ENCODE peak calls at places on chromosomes 13 and 19, in four cellular contexts. N is thoracic aorta; I is CD4-positive, alpha-beta T cell; M is RWPE1. H is an unnamed sample.

GRCh38 chr19:29764322-29764721 is 47.5 kb upstream of the CCNE1 start:
- DNase-seq in M (no peak), I (no peak), N (no peak), H (no peak)

GRCh38 chr13:85710545-85710944 is 88.7 kb downstream of the SLITRK6 start:
- DNase-seq in I (no peak), N (no peak), M (no peak), H (no peak)

GRCh38 chr13:46647514-46648065 is 94.6 kb downstream of the LRCH1 start:
- DNase-seq in N (no peak), I (no peak), M (no peak), H (no peak)

GRCh38 chr13:108560092-108560491 is 69.3 kb upstream of the MYO16 start:
- DNase-seq in I (no peak), N (no peak), M (no peak), H (no peak)

GRCh38 chr13:113848431-113849260 is 15.2 kb downstream of the GAS6 start:
- DNase-seq in N (no peak), I (no peak), M (peak; percentile 57), H (no peak)

GRCh38 chr19:18802354-18802753 is 11.2 kb upstream of the COMP start:
- DNase-seq in M (no peak), N (no peak), I (no peak), H (no peak)

GRCh38 chr13:71117920-71118319 is 749.1 kb downstream of the DACH1 start:
- DNase-seq in N (no peak), M (no peak), I (no peak), H (no peak)

GRCh38 chr19:14561832-14562351 is 10.0 kb downstream of the NDUFB7 start:
- DNase-seq in M (peak; percentile 58), I (no peak), N (no peak), H (no peak)

GRCh38 chr13:107799001-107799400 is 416.3 kb downstream of the LIG4 start:
- DNase-seq in N (no peak), M (no peak), I (no peak), H (no peak)

GRCh38 chr13:101763191-101763590 is 310.7 kb downstream of the ITGBL1 start:
- DNase-seq in I (no peak), N (no peak), M (peak; percentile 2), H (no peak)

GRCh38 chr19:18894254-18895037 is 1.5 kb downstream of the CERS1 start:
- DNase-seq in N (no peak), I (no peak), M (peak; percentile 50), H (no peak)

GRCh38 chr13:93794197-93794885 is 567.7 kb downstream of the GPC6 start:
- DNase-seq in M (no peak), I (no peak), N (no peak), H (no peak)

GRCh38 chr19:16825312-16826168 is 3.7 kb upstream of the SIN3B start:
- DNase-seq in I (no peak), N (no peak), M (no peak), H (no peak)

GRCh38 chr19:50495020-50495531 is 15.9 kb downstream of the JOSD2 start:
- DNase-seq in N (no peak), I (no peak), M (no peak), H (no peak)

GRCh38 chr19:2474232-2475017 is 1.5 kb upstream of the GADD45B start:
- DNase-seq in N (peak; percentile 80), I (peak; percentile 88), M (peak; percentile 83), H (no peak)

GRCh38 chr19:29639086-29639485 is 26.2 kb upstream of the PLEKHF1 start:
- DNase-seq in I (no peak), M (no peak), N (no peak), H (no peak)

GRCh38 chr19:50703915-50704548 is 15.6 kb downstream of the SHANK1 start:
- DNase-seq in I (no peak), N (no peak), M (no peak), H (no peak)

GRCh38 chr13:112012705-112013085 is 54.3 kb upstream of the SOX1 start:
- DNase-seq in N (no peak), I (no peak), M (no peak), H (no peak)

GRCh38 chr19:1490311-1491113 is at the start of gene PCSK4:
- DNase-seq in I (peak; percentile 98), N (peak; percentile 93), M (peak; percentile 98), H (peak; percentile 94)

GRCh38 chr19:5967571-5967970 is 10.4 kb downstream of the RANBP3 start:
- DNase-seq in N (no peak), M (no peak), I (no peak), H (no peak)

GRCh38 chr19:13460045-13460444 is 46.2 kb downstream of the CACNA1A start:
- DNase-seq in I (no peak), N (no peak), M (no peak), H (no peak)

GRCh38 chr19:34336781-34337271 is 28.2 kb upstream of the GPI start:
- DNase-seq in M (peak; percentile 30), I (no peak), N (no peak), H (no peak)

GRCh38 chr13:38350114-38350617 is 515 bp downstream of the UFM1 start:
- DNase-seq in I (peak; percentile 48), N (peak; percentile 32), M (peak; percentile 63), H (no peak)

GRCh38 chr13:62320129-62320724 is 904.6 kb upstream of the PCDH20 start:
- DNase-seq in N (no peak), M (peak; percentile 27), I (no peak), H (no peak)

GRCh38 chr13:110771194-110771593 is 57.7 kb downstream of the ING1 start:
- DNase-seq in M (no peak), I (no peak), N (no peak), H (no peak)

GRCh38 chr19:13022859-13023636 is 27.8 kb downstream of the NFIX start:
- DNase-seq in I (no peak), N (no peak), M (peak; percentile 94), H (peak; percentile 77)

GRCh38 chr19:19405919-19406877 is 723 bp downstream of the GATAD2A start:
- DNase-seq in M (peak; percentile 26), N (no peak), I (peak; percentile 46), H (no peak)

GRCh38 chr13:78428646-78429045 is 174.7 kb downstream of the POU4F1 start:
- DNase-seq in I (no peak), M (no peak), N (no peak), H (no peak)

GRCh38 chr13:111007209-111007608 is 92.3 kb upstream of the ANKRD10 start:
- DNase-seq in I (no peak), N (no peak), M (no peak), H (no peak)

GRCh38 chr13:48624858-48625257 is 28.9 kb upstream of the CYSLTR2 start:
- DNase-seq in N (no peak), I (no peak), M (no peak), H (no peak)

GRCh38 chr13:42392706-42393572 is 121.0 kb downstream of the AKAP11 start:
- DNase-seq in M (no peak), I (no peak), N (no peak), H (no peak)

GRCh38 chr13:76129305-76130040 is 493.3 kb downstream of the LMO7 start:
- DNase-seq in M (no peak), N (no peak), I (no peak), H (no peak)

GRCh38 chr13:93080587-93080986 is 146.0 kb upstream of the GPC6 start:
- DNase-seq in M (no peak), I (no peak), N (no peak), H (no peak)

H was measured in keratinocyte.